ENCODE peak calls at places on chromosomes 12 and 14, in seven cellular contexts. One of them, this sample, is unnamed.

GRCh38 chr12:46884362-46884761 is 58.6 kb upstream of the SLC38A4 start:
- ATAC-seq in activated CD8-positive, alpha-beta T cell treated with anti-CD3 and anti-CD28 coated beads for 36 hours: no peak
- ATAC-seq in gastrocnemius medialis: no peak
- ATAC-seq in left lung: no peak
- ATAC-seq in left colon: no peak
- ATAC-seq in lung: no peak
- ATAC-seq in Right ventricle myocardium inferior: no peak
- ATAC-seq in this sample: no peak

GRCh38 chr12:109214131-109214530 is 95.0 kb downstream of the FOXN4 start:
- ATAC-seq in activated CD8-positive, alpha-beta T cell treated with anti-CD3 and anti-CD28 coated beads for 36 hours: no peak
- ATAC-seq in gastrocnemius medialis: no peak
- ATAC-seq in left lung: no peak
- ATAC-seq in left colon: no peak
- ATAC-seq in lung: no peak
- ATAC-seq in Right ventricle myocardium inferior: no peak
- ATAC-seq in this sample: no peak

GRCh38 chr12:50057000-50057841 is at the start of gene ASIC1:
- ATAC-seq in activated CD8-positive, alpha-beta T cell treated with anti-CD3 and anti-CD28 coated beads for 36 hours: peak
- ATAC-seq in gastrocnemius medialis: peak
- ATAC-seq in left lung: peak
- ATAC-seq in left colon: peak
- ATAC-seq in lung: peak
- ATAC-seq in Right ventricle myocardium inferior: peak
- ATAC-seq in this sample: peak

GRCh38 chr12:4909734-4910501 is at the start of gene KCNA1:
- ATAC-seq in activated CD8-positive, alpha-beta T cell treated with anti-CD3 and anti-CD28 coated beads for 36 hours: no peak
- ATAC-seq in gastrocnemius medialis: no peak
- ATAC-seq in left lung: peak
- ATAC-seq in left colon: no peak
- ATAC-seq in lung: no peak
- ATAC-seq in Right ventricle myocardium inferior: peak
- ATAC-seq in this sample: peak

GRCh38 chr12:111330800-111331752 is 37.8 kb downstream of the PHETA1 start:
- ATAC-seq in activated CD8-positive, alpha-beta T cell treated with anti-CD3 and anti-CD28 coated beads for 36 hours: peak
- ATAC-seq in gastrocnemius medialis: no peak
- ATAC-seq in left lung: peak
- ATAC-seq in left colon: peak
- ATAC-seq in lung: no peak
- ATAC-seq in Right ventricle myocardium inferior: no peak
- ATAC-seq in this sample: no peak

GRCh38 chr12:46377678-46378077 is 5.1 kb upstream of the SLC38A2 start:
- ATAC-seq in activated CD8-positive, alpha-beta T cell treated with anti-CD3 and anti-CD28 coated beads for 36 hours: peak
- ATAC-seq in gastrocnemius medialis: no peak
- ATAC-seq in left lung: no peak
- ATAC-seq in left colon: no peak
- ATAC-seq in lung: no peak
- ATAC-seq in Right ventricle myocardium inferior: no peak
- ATAC-seq in this sample: no peak

GRCh38 chr14:105993814-105994213 is 467.4 kb downstream of the TMEM121 start:
- ATAC-seq in activated CD8-positive, alpha-beta T cell treated with anti-CD3 and anti-CD28 coated beads for 36 hours: peak
- ATAC-seq in gastrocnemius medialis: no peak
- ATAC-seq in left lung: no peak
- ATAC-seq in left colon: no peak
- ATAC-seq in lung: no peak
- ATAC-seq in Right ventricle myocardium inferior: no peak
- ATAC-seq in this sample: no peak

GRCh38 chr14:50123062-50123461 is 6.7 kb upstream of the VCPKMT start:
- ATAC-seq in activated CD8-positive, alpha-beta T cell treated with anti-CD3 and anti-CD28 coated beads for 36 hours: no peak
- ATAC-seq in gastrocnemius medialis: peak
- ATAC-seq in left lung: no peak
- ATAC-seq in left colon: no peak
- ATAC-seq in lung: no peak
- ATAC-seq in Right ventricle myocardium inferior: no peak
- ATAC-seq in this sample: no peak

GRCh38 chr12:19800884-19801283 is 361.6 kb downstream of the AEBP2 start:
- ATAC-seq in activated CD8-positive, alpha-beta T cell treated with anti-CD3 and anti-CD28 coated beads for 36 hours: peak
- ATAC-seq in gastrocnemius medialis: no peak
- ATAC-seq in left lung: peak
- ATAC-seq in left colon: no peak
- ATAC-seq in lung: no peak
- ATAC-seq in Right ventricle myocardium inferior: peak
- ATAC-seq in this sample: no peak

GRCh38 chr12:127888948-127889347 is 378.0 kb upstream of the TMEM132C start:
- ATAC-seq in activated CD8-positive, alpha-beta T cell treated with anti-CD3 and anti-CD28 coated beads for 36 hours: no peak
- ATAC-seq in gastrocnemius medialis: no peak
- ATAC-seq in left lung: no peak
- ATAC-seq in left colon: no peak
- ATAC-seq in lung: no peak
- ATAC-seq in Right ventricle myocardium inferior: peak
- ATAC-seq in this sample: peak

GRCh38 chr12:65949986-65950385 is 125.7 kb downstream of the HMGA2 start:
- ATAC-seq in activated CD8-positive, alpha-beta T cell treated with anti-CD3 and anti-CD28 coated beads for 36 hours: no peak
- ATAC-seq in gastrocnemius medialis: no peak
- ATAC-seq in left lung: no peak
- ATAC-seq in left colon: no peak
- ATAC-seq in lung: no peak
- ATAC-seq in Right ventricle myocardium inferior: no peak
- ATAC-seq in this sample: no peak

GRCh38 chr12:127455347-127456265 is 811.4 kb upstream of the TMEM132C start:
- ATAC-seq in activated CD8-positive, alpha-beta T cell treated with anti-CD3 and anti-CD28 coated beads for 36 hours: no peak
- ATAC-seq in gastrocnemius medialis: no peak
- ATAC-seq in left lung: no peak
- ATAC-seq in left colon: no peak
- ATAC-seq in lung: no peak
- ATAC-seq in Right ventricle myocardium inferior: no peak
- ATAC-seq in this sample: no peak

GRCh38 chr12:74021937-74022336 is 515.7 kb upstream of the ATXN7L3B start:
- ATAC-seq in activated CD8-positive, alpha-beta T cell treated with anti-CD3 and anti-CD28 coated beads for 36 hours: peak
- ATAC-seq in gastrocnemius medialis: no peak
- ATAC-seq in left lung: peak
- ATAC-seq in left colon: peak
- ATAC-seq in lung: peak
- ATAC-seq in Right ventricle myocardium inferior: peak
- ATAC-seq in this sample: peak

GRCh38 chr12:122099856-122100255 is 21.3 kb downstream of the MLXIP start:
- ATAC-seq in activated CD8-positive, alpha-beta T cell treated with anti-CD3 and anti-CD28 coated beads for 36 hours: peak
- ATAC-seq in gastrocnemius medialis: no peak
- ATAC-seq in left lung: no peak
- ATAC-seq in left colon: no peak
- ATAC-seq in lung: no peak
- ATAC-seq in Right ventricle myocardium inferior: no peak
- ATAC-seq in this sample: no peak

This sample was measured in gastroesophageal sphincter.